ENCODE peak calls at places on chromosomes 12 and 14, in seven cellular contexts. S is NCI-H1092; M is stimulated activated CD8-positive, alpha-beta memory T cell treated with anti-CD3 and anti-CD28 coated beads, Interleukin-7, amount 100 ng/mL, for 1 hour; V is iris pigment epithelial cell; X is T-helper 9 cell; K is NCI-H82; T is germinal center. B is an unnamed sample.

GRCh38 chr12:67911789-67912188 is 77.5 kb upstream of the IFNG-AS1 start:
- DNase-seq in M (no peak), X (no peak), K (no peak), V (no peak), S (no peak), T (no peak), B (no peak)

GRCh38 chr14:72615511-72616121 is 278.3 kb downstream of the DPF3 start:
- DNase-seq in X (no peak), T (no peak), V (peak), S (no peak), K (no peak), M (no peak), B (no peak)

GRCh38 chr14:50967104-50967503 is 22.8 kb upstream of the PYGL start:
- DNase-seq in M (no peak), V (peak), X (no peak), T (no peak), S (no peak), K (no peak), B (no peak)

GRCh38 chr14:106094654-106095189 is 568.3 kb downstream of the TMEM121 start:
- DNase-seq in K (peak), T (peak), M (no peak), X (peak), V (peak), S (no peak), B (no peak)

GRCh38 chr12:124026755-124027745 is 54.0 kb downstream of the ZNF664 start:
- DNase-seq in V (peak), T (no peak), S (no peak), M (no peak), K (no peak), X (no peak), B (no peak)

GRCh38 chr14:34496679-34497513 is 34.9 kb upstream of the SPTSSA start:
- DNase-seq in V (peak), S (no peak), T (no peak), X (no peak), K (no peak), M (no peak), B (no peak)

GRCh38 chr14:91918159-91918883 is 29.2 kb downstream of the FBLN5 start:
- DNase-seq in M (no peak), V (peak), K (no peak), S (no peak), T (no peak), X (no peak), B (no peak)

GRCh38 chr12:11576104-11576503 is 73.4 kb upstream of the ETV6 start:
- DNase-seq in T (no peak), K (no peak), X (no peak), M (no peak), V (peak), S (no peak), B (no peak)

GRCh38 chr12:82040987-82041743 is 282.0 kb upstream of the PPFIA2 start:
- DNase-seq in V (no peak), X (no peak), S (no peak), T (no peak), K (no peak), M (no peak), B (no peak)

GRCh38 chr12:124388679-124389536 is 94.0 kb downstream of the RFLNA start:
- DNase-seq in K (peak), T (peak), V (peak), M (peak), X (peak), S (peak), B (peak)

GRCh38 chr12:109680521-109681030 is 33.0 kb upstream of the FAM222A start:
- DNase-seq in X (no peak), K (peak), T (no peak), S (no peak), V (no peak), M (no peak), B (no peak)